ENCODE peak calls at places on chromosomes 5 and 9, in nine cellular contexts. S is adrenal gland, L is cardiac muscle cell, P is ovary, H is mucosa of descending colon, C is astrocyte of the cerebellum, T is H1, U is pancreas, Y is choroid plexus epithelial cell. B is an unnamed sample.

GRCh38 chr5:74916831-74917710 is 50.9 kb upstream of the FAM169A start:
- DNase-seq in C (no peak), S (no peak), U (no peak), L (no peak), P (no peak), H (no peak), T (no peak), Y (peak), B (peak)

GRCh38 chr9:111610149-111610548 is 10.7 kb upstream of the PTGR1 start:
- DNase-seq in Y (no peak), H (no peak), L (no peak), U (no peak), T (no peak), C (no peak), P (no peak), S (no peak), B (no peak)

GRCh38 chr9:77511525-77511924 is 136.6 kb downstream of the GNA14 start:
- DNase-seq in T (no peak), C (no peak), H (no peak), L (no peak), U (no peak), P (no peak), Y (no peak), S (no peak), B (no peak)

GRCh38 chr5:16897284-16897704 is 38.8 kb downstream of the MYO10 start:
- DNase-seq in Y (peak), P (no peak), U (no peak), H (no peak), T (no peak), C (no peak), S (no peak), L (peak), B (peak)

GRCh38 chr9:86282979-86283535 is 719 bp upstream of the ISCA1 start:
- DNase-seq in C (peak), U (no peak), P (peak), S (no peak), T (no peak), H (no peak), L (peak), Y (peak), B (no peak)

GRCh38 chr5:980001-980588 is 28.5 kb upstream of the NKD2 start:
- DNase-seq in H (no peak), L (no peak), U (no peak), S (no peak), Y (no peak), T (no peak), P (no peak), C (no peak), B (no peak)

GRCh38 chr9:2414465-2414864 is 207.1 kb upstream of the VLDLR start:
- DNase-seq in C (no peak), S (no peak), Y (peak), L (no peak), T (no peak), H (no peak), P (no peak), U (no peak), B (no peak)

GRCh38 chr5:148902478-148902877 is 76.1 kb downstream of the ADRB2 start:
- DNase-seq in S (no peak), U (no peak), Y (no peak), C (no peak), T (no peak), P (no peak), L (no peak), H (no peak), B (no peak)

GRCh38 chr9:134284273-134284672 is 42.0 kb upstream of the RXRA start:
- DNase-seq in U (no peak), Y (no peak), P (no peak), H (no peak), L (no peak), T (no peak), S (no peak), C (no peak), B (peak)

GRCh38 chr5:57175586-57175985 is 1.7 kb downstream of the GPBP1 start:
- DNase-seq in H (no peak), C (no peak), L (no peak), P (no peak), Y (no peak), U (no peak), T (no peak), S (peak), B (no peak)

GRCh38 chr5:145510324-145510723 is 324.8 kb downstream of the PRELID2 start:
- DNase-seq in L (peak), P (no peak), U (no peak), Y (peak), S (no peak), T (no peak), H (no peak), C (no peak), B (no peak)

GRCh38 chr9:92482336-92482735 is at the start of gene ASPN:
- DNase-seq in C (no peak), T (no peak), H (no peak), Y (peak), U (no peak), L (peak), P (no peak), S (no peak), B (no peak)

GRCh38 chr5:88661870-88662207 is 221.1 kb downstream of the MEF2C start:
- DNase-seq in C (no peak), Y (no peak), T (no peak), L (no peak), P (no peak), H (no peak), U (no peak), S (no peak), B (no peak)

GRCh38 chr5:124301850-124302249 is 444.6 kb downstream of the ZNF608 start:
- DNase-seq in P (no peak), T (no peak), L (peak), Y (peak), U (no peak), C (no peak), S (no peak), H (no peak), B (no peak)

GRCh38 chr5:15574806-15575205 is 74.8 kb downstream of the FBXL7 start:
- DNase-seq in H (no peak), Y (no peak), U (no peak), P (no peak), S (no peak), C (no peak), L (peak), T (no peak), B (no peak)

GRCh38 chr5:43602456-43602817 is 543 bp upstream of the NNT start:
- DNase-seq in C (no peak), P (peak), L (peak), Y (peak), S (peak), T (no peak), U (no peak), H (peak), B (no peak)

GRCh38 chr5:61018102-61018501 is 73.1 kb downstream of the NDUFAF2 start:
- DNase-seq in U (no peak), L (no peak), S (no peak), Y (no peak), H (no peak), T (no peak), C (no peak), P (no peak), B (no peak)

GRCh38 chr9:12815895-12816294 is 41.1 kb downstream of the LURAP1L start:
- DNase-seq in Y (peak), P (no peak), U (no peak), H (no peak), S (no peak), L (peak), C (no peak), T (no peak), B (no peak)

GRCh38 chr9:114308361-114308950 is 14.4 kb upstream of the ORM1 start:
- DNase-seq in C (no peak), S (no peak), U (peak), L (no peak), Y (no peak), T (no peak), P (peak), H (peak), B (no peak)

GRCh38 chr9:93390953-93391515 is 60.5 kb upstream of the FAM120A start:
- DNase-seq in P (no peak), T (no peak), Y (no peak), S (no peak), C (no peak), H (no peak), U (no peak), L (no peak), B (no peak)

GRCh38 chr5:10564838-10565784 is 1.2 kb downstream of the ANKRD33B start:
- DNase-seq in U (peak), C (no peak), S (no peak), L (no peak), T (no peak), Y (no peak), H (peak), P (no peak), B (no peak)

GRCh38 chr5:27821681-27822080 is 783.3 kb upstream of the CDH9 start:
- DNase-seq in Y (peak), H (no peak), T (no peak), P (no peak), C (no peak), S (no peak), L (peak), U (no peak), B (no peak)

GRCh38 chr5:88732181-88732633 is 150.8 kb downstream of the MEF2C start:
- DNase-seq in U (no peak), H (no peak), P (no peak), T (no peak), C (peak), S (peak), Y (peak), L (peak), B (no peak)

GRCh38 chr5:135565691-135566421 is 12.9 kb downstream of the CXCL14 start:
- DNase-seq in U (peak), S (peak), L (peak), P (peak), C (no peak), H (no peak), T (no peak), Y (peak), B (no peak)

GRCh38 chr5:151627650-151628049 is 36.5 kb upstream of the FAT2 start:
- DNase-seq in U (no peak), T (no peak), H (no peak), S (no peak), C (no peak), L (no peak), Y (no peak), P (no peak), B (no peak)

GRCh38 chr5:177116631-177117373 is 16.8 kb upstream of the NSD1 start:
- DNase-seq in Y (peak), P (peak), S (peak), L (peak), T (no peak), H (peak), C (peak), U (peak), B (no peak)

GRCh38 chr5:40572947-40573346 is 106.8 kb upstream of the PTGER4 start:
- DNase-seq in C (no peak), L (peak), U (no peak), H (no peak), S (peak), T (no peak), Y (peak), P (no peak), B (no peak)

GRCh38 chr9:133342083-133342406 is 5.9 kb downstream of the MED22 start:
- DNase-seq in H (no peak), C (no peak), P (no peak), L (no peak), S (no peak), U (no peak), Y (no peak), T (no peak), B (no peak)

GRCh38 chr9:134226221-134226930 is 62.0 kb upstream of the RNU6ATAC start:
- DNase-seq in L (peak), C (no peak), H (peak), S (peak), U (no peak), Y (peak), P (no peak), T (no peak), B (no peak)

GRCh38 chr9:118940477-118940876 is 428.8 kb downstream of the BRINP1 start:
- DNase-seq in C (no peak), T (no peak), H (no peak), P (no peak), U (no peak), L (no peak), Y (no peak), S (no peak), B (no peak)

GRCh38 chr9:134868751-134869553 is 11.7 kb upstream of the FCN2 start:
- DNase-seq in H (no peak), Y (no peak), P (peak), S (no peak), U (no peak), L (no peak), C (no peak), T (no peak), B (no peak)

GRCh38 chr5:32297181-32298055 is 15.3 kb downstream of the MTMR12 start:
- DNase-seq in T (no peak), L (no peak), S (no peak), H (no peak), U (no peak), P (no peak), Y (peak), C (no peak), B (no peak)

GRCh38 chr5:50727149-50727496 is 60.7 kb downstream of the PARP8 start:
- DNase-seq in P (no peak), Y (no peak), H (no peak), U (no peak), C (no peak), L (peak), S (peak), T (no peak), B (no peak)

GRCh38 chr9:90029996-90030395 is 425.2 kb downstream of the GADD45G start:
- DNase-seq in Y (no peak), H (no peak), T (no peak), L (no peak), U (no peak), S (no peak), C (no peak), P (no peak), B (no peak)

GRCh38 chr5:62385136-62385535 is 18.6 kb downstream of the DIMT1 start:
- DNase-seq in T (no peak), Y (no peak), P (no peak), H (no peak), C (no peak), L (no peak), S (no peak), U (no peak), B (peak)

GRCh38 chr9:127503379-127503921 is 52.1 kb downstream of the LRSAM1 start:
- DNase-seq in U (no peak), L (no peak), S (no peak), T (no peak), P (no peak), C (no peak), H (no peak), Y (no peak), B (no peak)

GRCh38 chr9:127500399-127500798 is 49.1 kb downstream of the LRSAM1 start:
- DNase-seq in L (no peak), P (no peak), C (no peak), Y (no peak), U (peak), S (no peak), T (no peak), H (no peak), B (no peak)

GRCh38 chr9:127500862-127501261 is 49.6 kb downstream of the LRSAM1 start:
- DNase-seq in L (no peak), T (no peak), U (no peak), S (no peak), H (no peak), C (no peak), P (no peak), Y (no peak), B (no peak)

GRCh38 chr9:127502706-127503378 is 51.5 kb downstream of the LRSAM1 start:
- DNase-seq in T (no peak), C (no peak), S (no peak), P (no peak), Y (no peak), H (no peak), U (peak), L (no peak), B (no peak)

DNA sequence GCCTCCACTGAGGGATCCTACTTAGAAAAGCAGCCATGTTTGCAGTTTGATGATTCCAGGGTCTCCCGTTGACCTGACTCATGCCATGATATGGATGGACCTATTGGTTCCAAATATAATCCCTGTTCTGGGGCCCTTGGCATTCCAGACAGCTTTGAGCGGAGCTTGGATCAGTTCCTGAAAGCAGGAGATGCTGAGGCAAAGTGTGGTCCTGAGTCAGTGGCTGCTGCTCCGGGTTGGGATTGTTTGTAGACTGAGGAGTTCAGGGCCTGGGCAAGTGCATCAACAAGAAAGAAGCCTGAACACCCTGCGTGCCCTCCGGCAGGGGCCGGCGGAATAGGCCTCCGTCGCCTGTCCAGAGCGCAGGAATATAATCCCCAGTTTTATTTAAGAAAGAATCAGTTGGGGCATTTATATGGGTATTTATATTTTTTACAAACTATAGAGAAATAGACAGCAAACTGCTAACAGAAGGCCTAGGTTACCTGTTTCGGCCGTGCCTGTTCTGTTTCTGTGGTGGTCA is 50.6 kb downstream of the LRSAM1 start:
- DNase-seq in P (no peak), T (no peak), L (no peak), C (no peak), U (no peak), S (no peak), Y (no peak), H (no peak), B (no peak)
- H3K4me3 ChIP-seq in P (no peak), T (no peak), L (no peak), C (no peak), U (no peak), S (no peak), Y (no peak), H (no peak), B (no peak)

DNA sequence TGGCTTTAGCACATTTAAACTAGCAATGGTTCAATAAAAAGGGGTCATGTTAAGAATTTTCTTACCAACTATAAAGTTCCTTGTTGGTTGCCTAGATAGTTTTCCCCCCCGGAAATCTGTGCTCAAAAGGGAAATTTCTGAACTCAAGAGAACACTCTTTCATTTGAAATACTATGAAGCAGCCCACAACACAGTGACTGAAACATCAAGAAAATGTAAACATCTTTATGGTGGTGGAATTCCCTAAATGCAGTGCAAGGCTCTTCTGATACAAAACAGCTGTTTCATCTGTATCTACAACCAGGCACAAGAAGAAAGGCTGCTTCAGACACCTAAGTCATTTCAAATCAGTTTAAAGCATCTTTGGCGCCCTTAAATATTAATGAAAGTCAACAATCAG is 947.2 kb downstream of the NR2F1-AS1 start:
- DNase-seq in Y (peak), S (no peak), H (no peak), C (no peak), U (no peak), L (no peak), P (no peak), T (no peak), B (no peak)
- H3K4me3 ChIP-seq in Y (no peak), S (no peak), H (no peak), C (no peak), U (no peak), L (no peak), P (no peak), T (no peak), B (no peak)

GRCh38 chr5:160310140-160310909 is 2.0 kb downstream of the CCNJL start:
- DNase-seq in T (no peak), S (no peak), L (no peak), U (no peak), P (no peak), H (no peak), Y (no peak), C (no peak), B (no peak)

GRCh38 chr5:160310910-160311295 is 1.5 kb downstream of the CCNJL start:
- DNase-seq in H (no peak), C (no peak), T (no peak), Y (no peak), L (no peak), S (no peak), P (no peak), U (no peak), B (no peak)

GRCh38 chr5:160303690-160304089 is 8.7 kb downstream of the CCNJL start:
- DNase-seq in Y (no peak), T (no peak), S (no peak), P (no peak), L (no peak), U (no peak), C (no peak), H (no peak), B (no peak)

GRCh38 chr5:160306711-160307110 is 5.7 kb downstream of the CCNJL start:
- DNase-seq in T (no peak), P (no peak), H (no peak), L (no peak), S (no peak), Y (no peak), U (no peak), C (no peak), B (no peak)

GRCh38 chr5:160305319-160305718 is 7.0 kb downstream of the CCNJL start:
- DNase-seq in P (no peak), Y (no peak), L (no peak), S (no peak), U (no peak), T (no peak), H (no peak), C (no peak), B (no peak)
- H3K4me3 ChIP-seq in P (no peak), Y (no peak), L (no peak), S (no peak), U (no peak), T (no peak), H (no peak), C (no peak), B (no peak)

GRCh38 chr5:14400611-14401010 is 181.0 kb upstream of the OTULINL start:
- DNase-seq in T (no peak), Y (peak), C (no peak), S (no peak), U (no peak), P (no peak), H (no peak), L (no peak), B (no peak)

GRCh38 chr5:14399054-14399657 is 182.4 kb upstream of the OTULINL start:
- DNase-seq in Y (peak), U (no peak), C (peak), T (no peak), L (peak), P (no peak), H (no peak), S (no peak), B (peak)

GRCh38 chr5:14402424-14402823 is 179.2 kb upstream of the OTULINL start:
- DNase-seq in T (no peak), H (no peak), S (no peak), L (no peak), P (no peak), Y (no peak), U (no peak), C (no peak), B (no peak)

GRCh38 chr5:14401639-14402038 is 180.0 kb upstream of the OTULINL start:
- DNase-seq in Y (no peak), U (no peak), P (no peak), H (no peak), T (no peak), L (no peak), S (no peak), C (no peak), B (no peak)

GRCh38 chr5:14400085-14400484 is 181.5 kb upstream of the OTULINL start:
- DNase-seq in T (no peak), U (no peak), C (no peak), H (no peak), L (peak), S (peak), Y (peak), P (no peak), B (no peak)
- H3K4me3 ChIP-seq in T (no peak), U (no peak), C (no peak), H (no peak), L (no peak), S (no peak), Y (no peak), P (no peak), B (no peak)

GRCh38 chr9:116112236-116112635 is 41.4 kb upstream of the PAPPA start:
- DNase-seq in H (no peak), U (no peak), T (no peak), L (peak), S (no peak), P (no peak), C (no peak), Y (peak), B (peak)

GRCh38 chr9:116116411-116116810 is 37.2 kb upstream of the PAPPA start:
- DNase-seq in H (no peak), S (no peak), U (no peak), P (no peak), L (peak), T (no peak), C (no peak), Y (no peak), B (no peak)

DNA sequence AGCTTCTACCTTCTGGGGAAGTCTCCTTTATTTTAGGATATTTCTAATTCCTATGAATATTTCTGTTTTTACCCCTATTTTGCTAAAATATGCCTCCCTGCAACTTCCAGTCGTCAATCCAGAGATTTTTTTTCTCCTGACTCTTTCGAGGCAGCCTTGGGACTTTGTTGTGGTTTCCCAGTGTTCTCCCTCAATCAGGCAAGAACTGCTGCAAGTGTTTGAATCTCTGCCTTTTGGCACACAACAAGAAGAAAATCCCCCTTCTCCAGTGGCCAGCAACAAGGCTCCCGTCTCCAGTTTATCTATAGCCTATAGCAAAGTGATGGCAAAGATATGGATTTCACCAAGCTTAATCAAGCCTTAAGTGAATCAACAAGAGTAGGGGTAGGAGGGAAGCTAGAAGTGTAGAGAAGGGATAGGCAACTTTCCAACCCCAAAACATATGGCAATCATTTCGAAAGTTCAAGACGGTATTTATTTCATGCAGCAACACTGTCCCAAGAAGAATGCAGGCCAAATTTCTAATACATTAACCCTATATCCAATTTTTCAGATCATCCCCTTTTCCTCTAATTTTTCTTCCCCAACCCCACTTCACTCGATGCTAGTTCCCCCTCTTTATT is 37.7 kb upstream of the PAPPA start:
- DNase-seq in S (no peak), L (peak), U (no peak), T (no peak), H (no peak), P (no peak), C (peak), Y (peak), B (no peak)
- H3K4me3 ChIP-seq in S (no peak), L (no peak), U (no peak), T (no peak), H (no peak), P (no peak), C (no peak), Y (no peak), B (no peak)